ENCODE peak calls at places on chromosome 18, in six cellular contexts. One of them, this sample, is unnamed.

GRCh38 chr18:63101811-63102210 is 217.8 kb downstream of the BCL2 start:
- DNase-seq in heart left ventricle: no peak
- DNase-seq in IMR-90: no peak
- DNase-seq in heart right ventricle: no peak
- DNase-seq in sigmoid colon: no peak
- DNase-seq in dorsolateral prefrontal cortex: no peak
- DNase-seq in this sample: no peak

GRCh38 chr18:62024983-62025382 is 132.2 kb upstream of the RNF152 start:
- DNase-seq in heart left ventricle: no peak
- DNase-seq in IMR-90: no peak
- DNase-seq in sigmoid colon: no peak
- DNase-seq in heart right ventricle: no peak
- DNase-seq in dorsolateral prefrontal cortex: no peak
- DNase-seq in this sample: no peak

GRCh38 chr18:64379662-64380061 is 230.8 kb upstream of the LINC00305 start:
- DNase-seq in dorsolateral prefrontal cortex: no peak
- DNase-seq in heart left ventricle: no peak
- DNase-seq in IMR-90: no peak
- DNase-seq in sigmoid colon: no peak
- DNase-seq in heart right ventricle: no peak
- DNase-seq in this sample: no peak

GRCh38 chr18:55983433-55983832 is 395.4 kb upstream of the TCF4 start:
- DNase-seq in heart right ventricle: no peak
- DNase-seq in heart left ventricle: no peak
- DNase-seq in sigmoid colon: no peak
- DNase-seq in IMR-90: peak; percentile 15
- DNase-seq in dorsolateral prefrontal cortex: no peak
- DNase-seq in this sample: no peak

GRCh38 chr18:6405237-6406074 is 9.3 kb downstream of the L3MBTL4 start:
- DNase-seq in heart right ventricle: no peak
- DNase-seq in dorsolateral prefrontal cortex: no peak
- DNase-seq in IMR-90: no peak
- DNase-seq in heart left ventricle: no peak
- DNase-seq in sigmoid colon: no peak
- DNase-seq in this sample: no peak

GRCh38 chr18:9612989-9613388 is 1.4 kb downstream of the PPP4R1 start:
- DNase-seq in dorsolateral prefrontal cortex: no peak
- DNase-seq in IMR-90: no peak
- DNase-seq in heart right ventricle: no peak
- DNase-seq in heart left ventricle: no peak
- DNase-seq in sigmoid colon: no peak
- DNase-seq in this sample: no peak

GRCh38 chr18:10301831-10302483 is 152.5 kb upstream of the APCDD1 start:
- DNase-seq in IMR-90: no peak
- DNase-seq in sigmoid colon: no peak
- DNase-seq in heart right ventricle: no peak
- DNase-seq in dorsolateral prefrontal cortex: no peak
- DNase-seq in heart left ventricle: no peak
- DNase-seq in this sample: no peak

GRCh38 chr18:3758531-3758930 is 308.6 kb downstream of the TGIF1 start:
- DNase-seq in IMR-90: peak; percentile 77
- DNase-seq in sigmoid colon: no peak
- DNase-seq in dorsolateral prefrontal cortex: no peak
- DNase-seq in heart right ventricle: no peak
- DNase-seq in heart left ventricle: no peak
- DNase-seq in this sample: no peak

GRCh38 chr18:70380915-70381896 is 92.4 kb downstream of the SOCS6 start:
- DNase-seq in dorsolateral prefrontal cortex: peak; percentile 84
- DNase-seq in heart left ventricle: no peak
- DNase-seq in sigmoid colon: no peak
- DNase-seq in IMR-90: no peak
- DNase-seq in heart right ventricle: peak; percentile 17
- DNase-seq in this sample: no peak

GRCh38 chr18:9333441-9334350 is 877 bp upstream of the TWSG1 start:
- DNase-seq in IMR-90: no peak
- DNase-seq in heart left ventricle: peak; percentile 30
- DNase-seq in dorsolateral prefrontal cortex: peak; percentile 48
- DNase-seq in heart right ventricle: peak; percentile 25
- DNase-seq in sigmoid colon: peak; percentile 66
- DNase-seq in this sample: peak; percentile 18

GRCh38 chr18:55376387-55376786 is 211.6 kb downstream of the TCF4 start:
- DNase-seq in dorsolateral prefrontal cortex: no peak
- DNase-seq in heart right ventricle: no peak
- DNase-seq in heart left ventricle: no peak
- DNase-seq in IMR-90: no peak
- DNase-seq in sigmoid colon: no peak
- DNase-seq in this sample: no peak

GRCh38 chr18:79517322-79517721 is 121.6 kb downstream of the NFATC1 start:
- DNase-seq in sigmoid colon: no peak
- DNase-seq in IMR-90: no peak
- DNase-seq in dorsolateral prefrontal cortex: no peak
- DNase-seq in heart right ventricle: no peak
- DNase-seq in heart left ventricle: no peak
- DNase-seq in this sample: no peak

GRCh38 chr18:79515944-79516351 is 120.2 kb downstream of the NFATC1 start:
- DNase-seq in heart right ventricle: no peak
- DNase-seq in heart left ventricle: no peak
- DNase-seq in IMR-90: no peak
- DNase-seq in dorsolateral prefrontal cortex: no peak
- DNase-seq in sigmoid colon: peak; percentile 42
- DNase-seq in this sample: no peak

GRCh38 chr18:69400976-69401474 is 337 bp downstream of the DOK6 start:
- DNase-seq in sigmoid colon: peak; percentile 50
- DNase-seq in heart right ventricle: peak; percentile 24
- DNase-seq in IMR-90: peak; percentile 16
- DNase-seq in heart left ventricle: peak; percentile 29
- DNase-seq in dorsolateral prefrontal cortex: peak; percentile 45
- DNase-seq in this sample: peak; percentile 22

GRCh38 chr18:63082661-63083531 is 236.7 kb downstream of the BCL2 start:
- DNase-seq in heart right ventricle: no peak
- DNase-seq in IMR-90: no peak
- DNase-seq in heart left ventricle: no peak
- DNase-seq in sigmoid colon: no peak
- DNase-seq in dorsolateral prefrontal cortex: no peak
- DNase-seq in this sample: no peak

GRCh38 chr18:72456802-72457201 is 87.3 kb downstream of the CBLN2 start:
- DNase-seq in sigmoid colon: no peak
- DNase-seq in heart left ventricle: no peak
- DNase-seq in heart right ventricle: no peak
- DNase-seq in dorsolateral prefrontal cortex: no peak
- DNase-seq in IMR-90: peak; percentile 14
- DNase-seq in this sample: no peak

GRCh38 chr18:79918089-79919011 is 33.1 kb downstream of the SLC66A2 start:
- DNase-seq in sigmoid colon: peak; percentile 37
- DNase-seq in dorsolateral prefrontal cortex: peak; percentile 43
- DNase-seq in heart left ventricle: no peak
- DNase-seq in IMR-90: no peak
- DNase-seq in heart right ventricle: no peak
- DNase-seq in this sample: no peak

GRCh38 chr18:21305621-21306020 is 63.6 kb downstream of the GREB1L start:
- DNase-seq in sigmoid colon: no peak
- DNase-seq in heart left ventricle: no peak
- DNase-seq in heart right ventricle: no peak
- DNase-seq in dorsolateral prefrontal cortex: no peak
- DNase-seq in IMR-90: no peak
- DNase-seq in this sample: no peak

GRCh38 chr18:21300616-21301200 is 58.7 kb downstream of the GREB1L start:
- DNase-seq in dorsolateral prefrontal cortex: no peak
- DNase-seq in heart left ventricle: no peak
- DNase-seq in sigmoid colon: no peak
- DNase-seq in IMR-90: no peak
- DNase-seq in heart right ventricle: no peak
- DNase-seq in this sample: no peak

GRCh38 chr18:21303913-21304312 is 61.9 kb downstream of the GREB1L start:
- DNase-seq in heart right ventricle: no peak
- DNase-seq in sigmoid colon: no peak
- DNase-seq in heart left ventricle: no peak
- DNase-seq in IMR-90: no peak
- DNase-seq in dorsolateral prefrontal cortex: no peak
- DNase-seq in this sample: no peak

GRCh38 chr18:21306368-21306767 is 64.3 kb downstream of the GREB1L start:
- DNase-seq in IMR-90: no peak
- DNase-seq in heart right ventricle: no peak
- DNase-seq in heart left ventricle: no peak
- DNase-seq in dorsolateral prefrontal cortex: no peak
- DNase-seq in sigmoid colon: no peak
- DNase-seq in this sample: no peak

GRCh38 chr18:21303445-21303844 is 61.4 kb downstream of the GREB1L start:
- DNase-seq in dorsolateral prefrontal cortex: no peak
- DNase-seq in heart right ventricle: no peak
- DNase-seq in sigmoid colon: no peak
- DNase-seq in IMR-90: no peak
- DNase-seq in heart left ventricle: no peak
- DNase-seq in this sample: no peak
- H3K27ac ChIP-seq in dorsolateral prefrontal cortex: no peak overlapping the region
- H3K27ac ChIP-seq in heart right ventricle: no peak overlapping the region
- H3K27ac ChIP-seq in sigmoid colon: no peak overlapping the region
- H3K27ac ChIP-seq in IMR-90: no peak overlapping the region
- H3K27ac ChIP-seq in heart left ventricle: no peak overlapping the region
- H3K27ac ChIP-seq in this sample: no peak overlapping the region

DNA sequence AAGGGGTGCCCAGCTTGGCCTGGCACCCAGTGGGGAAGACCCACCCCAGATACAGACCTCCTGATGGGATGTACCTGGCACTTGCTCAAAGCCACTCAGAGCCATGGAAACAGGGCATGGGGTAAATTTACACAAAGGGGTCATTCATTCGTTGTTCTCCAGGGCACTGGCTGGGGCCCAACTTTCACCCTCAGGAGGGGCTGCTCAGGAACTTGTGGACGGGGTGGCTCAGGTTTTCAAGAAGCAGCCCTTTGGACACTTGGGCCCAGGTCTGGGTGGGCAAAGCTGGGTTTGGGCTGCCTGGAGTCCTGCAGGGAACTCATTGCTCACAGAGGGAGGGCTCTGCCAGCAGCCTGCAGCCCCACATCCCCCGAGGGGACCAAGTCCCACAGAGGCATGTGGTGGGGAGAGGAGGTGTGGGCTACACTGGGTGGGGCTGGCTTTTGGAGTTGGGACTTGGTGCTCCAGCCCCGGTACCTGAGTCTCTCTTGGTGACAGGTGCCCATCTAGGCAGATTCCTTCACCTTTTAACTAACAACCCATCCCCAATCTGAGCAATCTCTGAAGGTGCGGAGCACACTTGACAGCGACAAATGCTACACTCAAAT is 172.3 kb downstream of the CELF4 start:
- DNase-seq in sigmoid colon: no peak
- DNase-seq in IMR-90: no peak
- DNase-seq in heart right ventricle: no peak
- DNase-seq in heart left ventricle: no peak
- DNase-seq in dorsolateral prefrontal cortex: no peak
- DNase-seq in this sample: no peak
- H3K4me3 ChIP-seq in sigmoid colon: no peak overlapping the region
- H3K4me3 ChIP-seq in IMR-90: no peak overlapping the region
- H3K4me3 ChIP-seq in heart right ventricle: peak overlapping the region; percentile 49
- H3K4me3 ChIP-seq in heart left ventricle: peak overlapping the region; percentile 57
- H3K4me3 ChIP-seq in dorsolateral prefrontal cortex: peak overlapping the region; percentile 69
- H3K4me3 ChIP-seq in this sample: peak overlapping the region; percentile 35

DNA sequence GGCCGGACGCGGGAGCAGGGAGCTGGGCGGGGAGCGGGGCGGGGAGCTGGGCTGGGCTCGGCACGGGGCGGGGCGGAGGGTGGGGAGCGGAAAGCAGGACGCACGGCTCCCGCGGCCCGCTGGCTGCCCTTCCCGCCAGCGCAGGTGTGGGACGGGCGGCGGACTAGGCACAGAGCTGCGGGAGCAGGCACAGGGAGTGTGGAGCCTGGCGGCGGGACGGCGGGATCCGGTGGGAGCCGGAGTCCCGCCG is at the start of gene IMPA2:
- DNase-seq in heart right ventricle: no peak
- DNase-seq in sigmoid colon: no peak
- DNase-seq in dorsolateral prefrontal cortex: no peak
- DNase-seq in heart left ventricle: no peak
- DNase-seq in IMR-90: no peak
- DNase-seq in this sample: no peak
- H3K27ac ChIP-seq in heart right ventricle: peak within 1 kb of the TSS; percentile 96
- H3K27ac ChIP-seq in sigmoid colon: peak within 1 kb of the TSS; percentile 99
- H3K27ac ChIP-seq in dorsolateral prefrontal cortex: peak within 1 kb of the TSS; percentile 76
- H3K27ac ChIP-seq in heart left ventricle: peak within 1 kb of the TSS; percentile 90
- H3K27ac ChIP-seq in IMR-90: peak within 1 kb of the TSS; percentile 76
- H3K27ac ChIP-seq in this sample: peak within 1 kb of the TSS; percentile 99

GRCh38 chr18:24426073-24426397 is 435 bp upstream of the IMPACT start:
- DNase-seq in sigmoid colon: no peak
- DNase-seq in heart right ventricle: no peak
- DNase-seq in IMR-90: no peak
- DNase-seq in dorsolateral prefrontal cortex: no peak
- DNase-seq in heart left ventricle: no peak
- DNase-seq in this sample: no peak
- H3K4me3 ChIP-seq in sigmoid colon: peak overlapping the region; percentile 83
- H3K4me3 ChIP-seq in heart right ventricle: peak overlapping the region; percentile 74
- H3K4me3 ChIP-seq in IMR-90: peak overlapping the region; percentile 94
- H3K4me3 ChIP-seq in dorsolateral prefrontal cortex: peak overlapping the region; percentile 74
- H3K4me3 ChIP-seq in heart left ventricle: peak overlapping the region; percentile 92
- H3K4me3 ChIP-seq in this sample: peak overlapping the region; percentile 88

DNA sequence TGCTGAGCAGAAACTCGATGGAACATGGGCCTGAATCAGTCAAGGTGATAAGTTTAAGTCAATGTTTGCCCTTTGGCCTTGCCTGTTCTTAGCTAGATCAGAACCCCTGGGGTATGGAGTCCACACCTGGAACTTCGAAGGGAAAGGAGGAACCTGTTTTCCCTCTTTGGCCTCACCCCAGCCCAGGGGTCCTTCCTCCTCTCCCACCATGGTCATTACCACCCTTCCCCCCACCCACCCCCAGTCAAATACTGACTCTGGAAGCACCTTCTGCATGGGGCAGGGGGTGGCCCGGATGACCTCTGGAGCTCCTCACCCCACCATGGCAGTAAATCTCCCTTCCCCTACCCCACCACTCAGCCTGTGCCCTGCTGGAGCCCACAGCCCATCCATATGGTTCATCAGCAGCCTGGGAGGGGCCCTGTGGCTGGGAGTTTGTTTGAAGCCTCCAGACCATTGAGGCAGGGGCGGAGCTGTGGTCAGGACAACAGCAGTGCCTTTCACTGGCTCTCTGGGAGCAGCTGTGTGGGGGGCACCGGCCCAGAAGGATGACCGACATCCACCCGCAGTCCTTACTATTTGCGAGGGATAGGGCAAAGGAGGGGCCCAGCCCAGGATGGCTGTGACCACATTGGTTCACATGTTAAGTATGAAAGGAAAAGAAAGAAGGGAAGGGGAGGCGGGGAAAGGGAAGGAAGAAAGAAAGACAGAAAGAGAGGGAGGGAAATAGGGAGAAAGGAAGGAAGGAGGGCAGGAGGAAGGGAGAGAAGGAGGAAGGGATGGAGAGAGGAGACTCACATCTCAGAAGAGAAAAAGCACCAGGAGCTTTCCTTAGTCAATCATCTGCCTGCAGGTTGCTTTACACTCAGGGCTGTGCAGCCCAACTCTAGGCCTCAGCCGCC is 163.9 kb downstream of the SMAD7 start:
- DNase-seq in heart left ventricle: peak; percentile 27
- DNase-seq in sigmoid colon: peak; percentile 61
- DNase-seq in heart right ventricle: no peak
- DNase-seq in IMR-90: no peak
- DNase-seq in dorsolateral prefrontal cortex: no peak
- DNase-seq in this sample: peak; percentile 27
- H3K27ac ChIP-seq in heart left ventricle: peak overlapping the region; percentile 96
- H3K27ac ChIP-seq in sigmoid colon: peak overlapping the region; percentile 55
- H3K27ac ChIP-seq in heart right ventricle: no peak overlapping the region
- H3K27ac ChIP-seq in IMR-90: no peak overlapping the region
- H3K27ac ChIP-seq in dorsolateral prefrontal cortex: no peak overlapping the region
- H3K27ac ChIP-seq in this sample: no peak overlapping the region

GRCh38 chr18:2569338-2570207 is 1.7 kb downstream of the METTL4 start:
- DNase-seq in dorsolateral prefrontal cortex: no peak
- DNase-seq in sigmoid colon: no peak
- DNase-seq in heart left ventricle: no peak
- DNase-seq in IMR-90: no peak
- DNase-seq in heart right ventricle: no peak
- DNase-seq in this sample: no peak
- H3K4me3 ChIP-seq in dorsolateral prefrontal cortex: peak overlapping the region; percentile 69
- H3K4me3 ChIP-seq in sigmoid colon: no peak overlapping the region
- H3K4me3 ChIP-seq in heart left ventricle: peak overlapping the region; percentile 96
- H3K4me3 ChIP-seq in IMR-90: peak overlapping the region; percentile 3
- H3K4me3 ChIP-seq in heart right ventricle: peak overlapping the region; percentile 78
- H3K4me3 ChIP-seq in this sample: peak overlapping the region; percentile 75

GRCh38 chr18:75162467-75162866 is 46.5 kb downstream of the PTGR3 start:
- DNase-seq in sigmoid colon: no peak
- DNase-seq in heart right ventricle: no peak
- DNase-seq in IMR-90: peak; percentile 71
- DNase-seq in heart left ventricle: peak; percentile 64
- DNase-seq in dorsolateral prefrontal cortex: no peak
- DNase-seq in this sample: no peak
- H3K27ac ChIP-seq in sigmoid colon: peak overlapping the region; percentile 54
- H3K27ac ChIP-seq in heart right ventricle: no peak overlapping the region
- H3K27ac ChIP-seq in IMR-90: no peak overlapping the region
- H3K27ac ChIP-seq in heart left ventricle: no peak overlapping the region
- H3K27ac ChIP-seq in dorsolateral prefrontal cortex: no peak overlapping the region
- H3K27ac ChIP-seq in this sample: no peak overlapping the region

This sample was measured in ovary.